ENCODE peak calls at places on chromosomes 12 and 14, in four cellular contexts. R, G, U and E are unnamed samples.
A peak's percentile ranks its signal among the peaks of the same experiment; 100 is the strongest.

GRCh38 chr12:4824415-4824814 is 85.3 kb upstream of the KCNA1 start:
- DNase-seq in R (no peak), G (peak; percentile 53), U (no peak), E (no peak)

GRCh38 chr12:77294016-77294415 is 228.6 kb upstream of the E2F7 start:
- DNase-seq in R (no peak), G (peak; percentile 20), U (no peak), E (no peak)

GRCh38 chr12:109627633-109628032 is 54.0 kb downstream of the MVK start:
- DNase-seq in R (no peak), G (no peak), U (no peak), E (no peak)

GRCh38 chr12:33825442-33825841 is 196.9 kb upstream of the ALG10 start:
- DNase-seq in R (no peak), G (no peak), U (no peak), E (no peak)

GRCh38 chr14:90443161-90444076 is 46.6 kb downstream of the CALM1 start:
- DNase-seq in R (peak; percentile 28), G (no peak), U (no peak), E (no peak)

GRCh38 chr12:45913631-45914030 is 76.7 kb downstream of the SCAF11 start:
- DNase-seq in R (no peak), G (no peak), U (no peak), E (no peak)

GRCh38 chr14:75295061-75295461 is 16.4 kb downstream of the FOS start:
- DNase-seq in R (peak; percentile 88), G (peak; percentile 78), U (no peak), E (no peak)

GRCh38 chr14:101705733-101706508 is 55.6 kb upstream of the PPP2R5C start:
- DNase-seq in R (peak; percentile 88), G (no peak), U (peak; percentile 55), E (no peak)

GRCh38 chr14:69133206-69134125 is 19.5 kb downstream of the DCAF5 start:
- DNase-seq in R (no peak), G (peak; percentile 86), U (no peak), E (no peak)

GRCh38 chr12:122825773-122826724 is 9.2 kb upstream of the HIP1R start:
- DNase-seq in R (no peak), G (no peak), U (no peak), E (no peak)

GRCh38 chr12:107610030-107610859 is 75.4 kb upstream of the PWP1 start:
- DNase-seq in R (no peak), G (peak; percentile 40), U (no peak), E (no peak)

GRCh38 chr12:107468976-107469375 is 216.6 kb upstream of the PWP1 start:
- DNase-seq in R (no peak), G (no peak), U (no peak), E (no peak)

GRCh38 chr12:5318874-5319273 is 113.0 kb upstream of the NTF3 start:
- DNase-seq in R (no peak), G (peak; percentile 75), U (no peak), E (no peak)

GRCh38 chr12:11839093-11839641 is 189.7 kb downstream of the ETV6 start:
- DNase-seq in R (no peak), G (peak; percentile 33), U (no peak), E (no peak)

GRCh38 chr12:62817556-62818271 is 117.2 kb downstream of the PPM1H start:
- DNase-seq in R (no peak), G (peak; percentile 87), U (no peak), E (no peak)

GRCh38 chr14:104116544-104117340 is 21.6 kb upstream of the KIF26A start:
- DNase-seq in R (peak; percentile 90), G (no peak), U (no peak), E (no peak)

GRCh38 chr12:129826273-129826672 is 77.6 kb downstream of the TMEM132D start:
- DNase-seq in R (no peak), G (no peak), U (no peak), E (no peak)

GRCh38 chr14:88910386-88910785 is 85.9 kb downstream of the TTC8 start:
- DNase-seq in R (no peak), G (no peak), U (no peak), E (no peak)

GRCh38 chr12:31715283-31715825 is 13.5 kb downstream of the AMN1 start:
- DNase-seq in R (no peak), G (no peak), U (no peak), E (no peak)

GRCh38 chr14:92199763-92200162 is 78.0 kb downstream of the CPSF2 start:
- DNase-seq in R (no peak), G (no peak), U (no peak), E (no peak)

GRCh38 chr14:59698793-59699192 is 122.2 kb upstream of the CCDC175 start:
- DNase-seq in R (no peak), G (peak; percentile 43), U (no peak), E (no peak)

GRCh38 chr12:120061815-120062214 is 54.7 kb downstream of the RAB35 start:
- DNase-seq in R (no peak), G (no peak), U (no peak), E (no peak)

GRCh38 chr12:24754690-24755638 is 193.9 kb downstream of the BCAT1 start:
- DNase-seq in R (no peak), G (peak; percentile 86), U (no peak), E (no peak)

GRCh38 chr12:49872781-49873181 is 29.9 kb upstream of the BCDIN3D start:
- DNase-seq in R (no peak), G (peak; percentile 43), U (no peak), E (no peak)